ENCODE peak calls at places on chromosome 17, in six cellular contexts. V, F, K, J, U and R are unnamed samples.

GRCh38 chr17:3025421-3026124 is 37.8 kb downstream of the OR1D5 start:
- DNase-seq in V (no peak), J (no peak), U (no peak), K (no peak), F (no peak), R (no peak)

GRCh38 chr17:32319548-32319905 is 22.4 kb downstream of the C17orf75 start:
- DNase-seq in J (peak), V (peak), K (peak), U (peak), F (peak), R (peak)

GRCh38 chr17:61410555-61411089 is 11.0 kb downstream of the TBX2 start:
- DNase-seq in K (peak), V (peak), F (peak), J (peak), U (peak), R (peak)

GRCh38 chr17:81040791-81041337 is 5.9 kb downstream of the BAIAP2 start:
- DNase-seq in J (no peak), K (no peak), U (peak), F (peak), V (no peak), R (no peak)

GRCh38 chr17:70872194-70872593 is 702.9 kb downstream of the KCNJ2 start:
- DNase-seq in J (no peak), K (no peak), F (no peak), U (no peak), V (no peak), R (no peak)

GRCh38 chr17:45229681-45230409 is 8.2 kb downstream of the FMNL1 start:
- DNase-seq in V (no peak), F (no peak), K (no peak), U (no peak), J (peak), R (peak)

GRCh38 chr17:16450028-16450427 is 34.7 kb downstream of the TRPV2 start:
- DNase-seq in U (no peak), F (no peak), K (no peak), J (no peak), V (no peak), R (no peak)

GRCh38 chr17:33494156-33494555 is 201.1 kb upstream of the ASIC2 start:
- DNase-seq in F (no peak), V (no peak), U (peak), J (no peak), K (peak), R (no peak)

GRCh38 chr17:75010683-75011406 is 1.6 kb upstream of the MRPL58 start:
- DNase-seq in K (peak), U (peak), J (no peak), V (peak), F (peak), R (peak)

GRCh38 chr17:65359016-65359415 is 202.4 kb downstream of the AXIN2 start:
- DNase-seq in U (peak), F (no peak), K (peak), J (no peak), V (no peak), R (no peak)

GRCh38 chr17:32609085-32609484 is 122.3 kb downstream of the CDK5R1 start:
- DNase-seq in J (peak), V (peak), K (peak), U (peak), F (peak), R (no peak)

GRCh38 chr17:40097087-40097486 is 3.3 kb downstream of the NR1D1 start:
- DNase-seq in J (no peak), V (no peak), K (no peak), U (no peak), F (no peak), R (no peak)

GRCh38 chr17:59643159-59643857 is 23.6 kb downstream of the CLTC start:
- DNase-seq in K (peak), V (no peak), J (no peak), U (peak), F (no peak), R (no peak)

GRCh38 chr17:76384222-76384986 is at the start of gene SPHK1:
- DNase-seq in J (peak), K (peak), F (peak), V (peak), U (peak), R (peak)

GRCh38 chr17:17141860-17142552 is 64.1 kb downstream of the PLD6 start:
- DNase-seq in V (no peak), F (peak), K (peak), U (peak), J (no peak), R (peak)

GRCh38 chr17:77151236-77151635 is 10.5 kb downstream of the SEC14L1 start:
- DNase-seq in U (no peak), V (peak), K (no peak), J (no peak), F (no peak), R (no peak)

GRCh38 chr17:6084226-6085161 is 14.3 kb downstream of the WSCD1 start:
- DNase-seq in V (no peak), J (no peak), F (no peak), U (no peak), K (no peak), R (no peak)

GRCh38 chr17:29357821-29358232 is 32.3 kb upstream of the TAOK1 start:
- DNase-seq in F (no peak), J (no peak), V (no peak), K (no peak), U (peak), R (no peak)

GRCh38 chr17:44585315-44585714 is 28.0 kb downstream of the FZD2 start:
- DNase-seq in U (no peak), K (no peak), V (no peak), J (no peak), F (no peak), R (no peak)

GRCh38 chr17:42979511-42980273 is at the start of gene PTGES3L:
- DNase-seq in F (peak), V (peak), J (no peak), U (peak), K (peak), R (peak)

GRCh38 chr17:28347261-28347891 is 10.0 kb downstream of the POLDIP2 start:
- DNase-seq in F (no peak), K (peak), V (peak), U (peak), J (no peak), R (no peak)

GRCh38 chr17:20961551-20961950 is 81.3 kb downstream of the USP22 start:
- DNase-seq in F (no peak), K (no peak), U (peak), J (no peak), V (no peak), R (no peak)

GRCh38 chr17:33267279-33267790 is 25.8 kb downstream of the ASIC2 start:
- DNase-seq in V (no peak), F (no peak), K (peak), J (no peak), U (peak), R (no peak)

GRCh38 chr17:75271955-75272847 is 1.2 kb upstream of the MIF4GD start:
- DNase-seq in J (peak), U (peak), K (peak), F (peak), V (peak), R (no peak)

GRCh38 chr17:63282455-63282854 is 163.7 kb downstream of the CYB561 start:
- DNase-seq in V (no peak), U (no peak), F (no peak), J (no peak), K (no peak), R (no peak)

GRCh38 chr17:50184611-50185398 is 16.6 kb downstream of the COL1A1 start:
- DNase-seq in U (peak), J (no peak), F (no peak), K (no peak), V (no peak), R (no peak)

GRCh38 chr17:31908386-31908785 is 6.9 kb upstream of the UTP6 start:
- DNase-seq in K (no peak), F (no peak), U (no peak), J (no peak), V (no peak), R (no peak)

GRCh38 chr17:78316867-78317816 is 42.7 kb downstream of the SOCS3 start:
- DNase-seq in K (peak), J (no peak), U (no peak), V (peak), F (peak), R (no peak)

GRCh38 chr17:75181608-75182318 is 996 bp downstream of the SUMO2 start:
- DNase-seq in K (no peak), V (no peak), F (peak), U (no peak), J (peak), R (no peak)

GRCh38 chr17:78507526-78507925 is 69.7 kb downstream of the DNAH17 start:
- DNase-seq in V (no peak), U (no peak), K (no peak), J (no peak), F (no peak), R (no peak)

GRCh38 chr17:77404812-77405581 is 264.2 kb downstream of the SEC14L1 start:
- DNase-seq in U (peak), F (no peak), J (peak), K (peak), V (peak), R (no peak)

GRCh38 chr17:17749921-17750320 is 68.7 kb downstream of the RAI1 start:
- DNase-seq in U (peak), V (peak), K (peak), J (peak), F (peak), R (peak)

GRCh38 chr17:6269474-6269873 is 165.4 kb downstream of the AIPL1 start:
- DNase-seq in V (no peak), J (no peak), K (peak), F (no peak), U (peak), R (no peak)

GRCh38 chr17:62581769-62582168 is 45.7 kb upstream of the MRC2 start:
- DNase-seq in V (no peak), U (peak), K (no peak), J (no peak), F (no peak), R (no peak)

GRCh38 chr17:36183001-36183810 is 6.8 kb upstream of the TBC1D3B start:
- DNase-seq in V (peak), K (peak), F (peak), J (no peak), U (peak), R (peak)

GRCh38 chr17:55334881-55335523 is 70.2 kb downstream of the HLF start:
- DNase-seq in J (no peak), F (no peak), V (no peak), U (no peak), K (no peak), R (no peak)
- TF ChIP-seq CTCF in J (no peak), F (no peak), V (no peak), U (no peak), K (no peak), R (no peak)

GRCh38 chr17:15027853-15028252 is 237.3 kb downstream of the PMP22 start:
- DNase-seq in V (no peak), K (no peak), J (no peak), U (no peak), F (no peak), R (no peak)

GRCh38 chr17:15026088-15026487 is 239.0 kb downstream of the PMP22 start:
- DNase-seq in F (no peak), J (no peak), V (no peak), U (no peak), K (no peak), R (no peak)

GRCh38 chr17:15031971-15032370 is 233.2 kb downstream of the PMP22 start:
- DNase-seq in J (no peak), K (no peak), V (no peak), F (no peak), U (no peak), R (no peak)

GRCh38 chr17:15023589-15023988 is 241.5 kb downstream of the PMP22 start:
- DNase-seq in F (no peak), K (no peak), U (no peak), V (no peak), J (no peak), R (no peak)

DNA sequence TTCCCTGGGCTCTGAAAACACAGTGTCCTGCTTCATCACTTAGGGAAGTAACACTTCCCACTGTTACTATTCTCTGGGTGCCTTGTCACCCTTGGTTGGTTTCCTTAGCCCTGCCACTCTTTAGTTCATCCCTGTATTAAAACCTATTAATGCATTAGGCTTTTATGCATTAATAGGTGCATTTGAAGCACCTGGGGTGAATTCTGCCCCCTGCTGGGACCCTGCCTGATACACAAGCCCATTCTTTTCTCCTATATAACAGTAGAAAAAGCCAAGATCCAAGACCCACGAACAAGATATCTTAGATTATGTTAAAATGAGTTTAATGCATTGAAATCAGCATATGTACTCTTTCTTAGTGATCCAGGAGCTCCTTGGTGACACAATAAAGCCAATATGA is 235.7 kb downstream of the PMP22 start:
- DNase-seq in K (no peak), V (no peak), F (no peak), J (no peak), U (no peak), R (no peak)
- TF ChIP-seq CTCF in K (no peak), V (no peak), F (peak), J (no peak), U (no peak), R (no peak)

GRCh38 chr17:47830991-47831933 is at the start of the genes LRRC46 and MRPL10:
- DNase-seq in F (peak), U (peak), K (peak), J (peak), V (peak), R (peak)
- TF ChIP-seq CTCF in F (peak), U (peak), K (peak), J (peak), V (no peak), R (no peak)

GRCh38 chr17:7394452-7395191 is at the start of gene PLSCR3:
- DNase-seq in F (peak), J (peak), U (peak), K (peak), V (peak), R (peak)
- TF ChIP-seq CTCF in F (peak), J (peak), U (peak), K (peak), V (no peak), R (peak)

GRCh38 chr17:79871131-79871530 is 31.9 kb upstream of the CBX4 start:
- DNase-seq in K (no peak), J (no peak), F (no peak), V (no peak), U (no peak), R (no peak)

GRCh38 chr17:79873583-79873982 is 34.3 kb upstream of the CBX4 start:
- DNase-seq in U (no peak), K (no peak), J (no peak), V (no peak), F (no peak), R (no peak)

GRCh38 chr17:79872762-79873161 is 33.5 kb upstream of the CBX4 start:
- DNase-seq in U (no peak), J (no peak), K (no peak), V (no peak), F (no peak), R (no peak)

GRCh38 chr17:79875511-79875910 is 36.3 kb upstream of the CBX4 start:
- DNase-seq in J (no peak), U (no peak), K (no peak), V (no peak), F (no peak), R (no peak)

DNA sequence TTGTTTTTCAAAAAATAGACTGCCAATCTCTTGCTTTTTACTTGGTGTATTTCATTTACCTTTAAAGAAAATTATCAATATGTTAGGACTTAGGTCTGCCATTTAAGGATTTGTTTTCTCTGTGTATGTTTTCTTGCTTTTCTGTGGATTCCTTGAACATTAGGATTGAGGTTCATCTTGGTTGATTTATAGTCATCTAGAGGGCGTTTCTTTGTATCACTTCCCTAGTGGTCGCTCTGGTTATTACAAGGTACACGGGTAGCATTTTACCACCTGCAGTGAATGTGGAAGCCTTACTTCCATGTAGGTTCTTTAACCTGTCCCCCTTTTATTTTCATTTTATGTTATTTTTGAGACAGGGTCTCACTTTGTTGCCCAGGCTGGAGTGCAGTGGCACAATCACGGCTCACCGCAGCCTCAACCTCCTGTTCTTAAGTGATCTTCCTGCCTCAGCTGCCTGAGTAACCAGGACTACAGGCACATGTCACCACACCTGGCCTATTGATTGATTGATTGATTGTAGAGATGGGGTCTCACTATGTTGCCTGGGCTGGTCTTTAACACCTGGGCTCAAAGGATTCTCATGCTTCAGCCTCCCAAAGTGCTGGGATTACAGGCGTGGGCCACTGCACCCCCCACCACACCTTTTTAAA is 35.2 kb upstream of the CBX4 start:
- DNase-seq in U (peak), F (peak), K (peak), V (peak), J (no peak), R (no peak)
- TF ChIP-seq CTCF in U (peak), F (peak), K (peak), V (peak), J (peak), R (peak)

GRCh38 chr17:1434150-1434549 is 21.9 kb downstream of the CRK start:
- DNase-seq in F (no peak), K (no peak), J (no peak), U (no peak), V (no peak), R (no peak)
- TF ChIP-seq CTCF in F (no peak), K (no peak), J (no peak), U (no peak), V (no peak), R (no peak)

GRCh38 chr17:41324180-41325075 is 8.9 kb upstream of the KRTAP17-1 start:
- DNase-seq in V (no peak), F (no peak), U (peak), J (no peak), K (peak), R (no peak)
- TF ChIP-seq CTCF in V (no peak), F (peak), U (peak), J (no peak), K (peak), R (no peak)